ENCODE peak calls at places on chromosomes 5 and 9, in nine cellular contexts. U is heart right ventricle; W is fibroblast of pulmonary artery; D is tibial artery; T is left lung; R is AG10803; M is fibroblast of lung; C is psoas muscle; H is CD8-positive, alpha-beta T cell. N is an unnamed sample.

GRCh38 chr5:150135557-150135956 is 20.1 kb downstream of the PDGFRB start:
- DNase-seq in T (no peak), D (no peak), M (no peak), W (no peak), H (no peak), C (no peak), U (peak), R (no peak), N (no peak)

GRCh38 chr5:151153300-151153699 is 4.3 kb downstream of the ANXA6 start:
- DNase-seq in C (no peak), M (no peak), H (no peak), W (no peak), T (no peak), U (no peak), D (no peak), R (no peak), N (no peak)

GRCh38 chr9:113220467-113221002 is 542 bp downstream of the FKBP15 start:
- DNase-seq in D (no peak), T (no peak), C (no peak), W (no peak), M (peak), U (no peak), R (peak), H (no peak), N (no peak)

GRCh38 chr5:56080375-56081052 is 85.8 kb upstream of the IL6ST start:
- DNase-seq in H (no peak), C (no peak), R (no peak), T (no peak), W (no peak), D (no peak), U (no peak), M (no peak), N (no peak)

GRCh38 chr9:4661165-4662095 is 664 bp upstream of the PLPP6 start:
- DNase-seq in M (no peak), U (no peak), D (no peak), T (no peak), C (no peak), W (peak), H (no peak), R (no peak), N (no peak)

GRCh38 chr5:149739371-149739770 is 9.3 kb downstream of the PPARGC1B start:
- DNase-seq in U (no peak), D (no peak), W (no peak), H (no peak), M (no peak), R (no peak), C (no peak), T (no peak), N (no peak)

GRCh38 chr5:96080557-96080956 is 118.9 kb upstream of the ELL2 start:
- DNase-seq in T (no peak), U (no peak), C (no peak), D (no peak), W (peak), M (peak), R (peak), H (no peak), N (peak)

GRCh38 chr5:154477382-154478223 is 424 bp downstream of the HAND1 start:
- DNase-seq in R (no peak), H (no peak), C (no peak), T (no peak), U (peak), D (no peak), M (no peak), W (no peak), N (no peak)

GRCh38 chr9:68844623-68845612 is 139.9 kb downstream of the PIP5K1B start:
- DNase-seq in W (peak), U (peak), D (peak), R (peak), M (peak), C (peak), T (no peak), H (peak), N (no peak)

GRCh38 chr5:128328479-128328878 is 209.6 kb downstream of the FBN2 start:
- DNase-seq in W (no peak), U (no peak), C (no peak), M (no peak), H (no peak), D (no peak), R (no peak), T (no peak), N (no peak)

GRCh38 chr5:73625905-73626811 is at the start of gene ARHGEF28:
- DNase-seq in H (no peak), R (peak), T (peak), W (peak), D (peak), C (peak), M (peak), U (peak), N (peak)

GRCh38 chr5:24347206-24347605 is 297.6 kb downstream of the CDH10 start:
- DNase-seq in U (no peak), M (no peak), R (peak), D (no peak), T (no peak), C (no peak), H (no peak), W (no peak), N (no peak)

GRCh38 chr5:131379723-131380122 is 115.9 kb downstream of the CDC42SE2 start:
- DNase-seq in R (no peak), T (no peak), C (no peak), H (peak), W (peak), D (no peak), U (no peak), M (peak), N (no peak)

GRCh38 chr9:108671156-108671555 is 184.6 kb downstream of the ACTL7B start:
- DNase-seq in W (peak), H (no peak), M (peak), U (no peak), C (no peak), D (no peak), T (no peak), R (peak), N (no peak)

GRCh38 chr5:116382874-116383266 is 191.8 kb downstream of the SEMA6A start:
- DNase-seq in H (no peak), R (no peak), C (no peak), M (no peak), D (no peak), T (no peak), W (no peak), U (no peak), N (no peak)

GRCh38 chr5:109062669-109063068 is 315.0 kb downstream of the FER start:
- DNase-seq in C (no peak), M (no peak), W (no peak), T (no peak), R (peak), H (no peak), D (no peak), U (no peak), N (peak)

GRCh38 chr9:71656496-71656895 is 111.8 kb downstream of the CEMIP2 start:
- DNase-seq in R (no peak), M (no peak), U (no peak), T (no peak), W (no peak), H (no peak), D (no peak), C (no peak), N (no peak)

GRCh38 chr9:132698989-132699388 is 28.7 kb downstream of the GTF3C4 start:
- DNase-seq in R (no peak), U (no peak), M (no peak), D (no peak), W (peak), T (no peak), H (no peak), C (no peak), N (no peak)

GRCh38 chr5:9441610-9442009 is 104.3 kb downstream of the SEMA5A start:
- DNase-seq in D (no peak), U (no peak), M (no peak), R (no peak), W (no peak), T (no peak), C (no peak), H (no peak), N (no peak)

GRCh38 chr5:11072556-11072955 is 311.5 kb upstream of the DAP start:
- DNase-seq in T (no peak), D (no peak), M (no peak), H (no peak), W (no peak), U (no peak), R (no peak), C (no peak), N (no peak)

DNA sequence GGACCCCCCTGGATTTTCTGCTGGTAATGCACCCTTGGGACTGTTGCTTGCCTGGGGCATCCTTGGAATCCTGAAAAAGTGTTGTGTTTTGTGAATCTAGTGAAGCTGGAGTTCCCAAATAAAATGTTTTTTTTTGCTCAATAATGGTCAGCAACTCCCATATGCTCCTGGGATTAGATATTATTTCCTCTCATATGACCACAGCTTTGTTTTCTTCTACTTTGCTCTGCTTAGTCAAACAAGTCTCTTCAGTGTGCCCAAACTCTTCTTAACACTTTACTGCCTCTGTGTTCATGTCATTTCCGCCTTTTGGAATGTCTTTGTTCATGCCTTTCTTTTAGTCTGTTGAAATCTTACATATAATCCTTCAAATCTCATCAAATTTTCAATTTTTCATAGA is 278.5 kb downstream of the TMEM38B start:
- DNase-seq in D (no peak), R (no peak), U (no peak), C (no peak), W (no peak), M (no peak), H (no peak), T (no peak), N (no peak)
- TF ChIP-seq CTCF in D (no peak), R (no peak), U (no peak), C (no peak), W (no peak), M (no peak), H (no peak), T (no peak), N (no peak)

DNA sequence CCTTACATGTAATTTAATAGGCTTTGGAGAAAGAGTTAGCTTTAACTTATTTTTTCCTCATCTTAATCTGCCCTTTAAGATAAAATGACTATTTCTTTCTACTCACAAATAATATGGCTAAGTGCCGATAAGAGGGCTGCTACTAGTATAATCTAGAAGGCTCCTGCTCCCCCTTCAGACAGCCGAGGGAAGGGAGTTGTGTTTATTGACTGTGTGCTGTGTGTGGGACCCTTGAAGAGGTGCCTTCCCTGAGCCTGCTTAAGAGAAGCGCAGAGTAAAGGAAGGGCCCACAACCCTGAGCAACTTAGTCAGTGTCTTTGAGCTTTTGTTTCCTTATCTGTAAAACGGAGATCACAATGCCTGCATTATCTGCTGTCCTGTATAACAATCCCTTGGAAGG is 28.1 kb upstream of the CKMT2 start:
- DNase-seq in M (no peak), T (no peak), R (no peak), H (no peak), D (no peak), U (no peak), C (no peak), W (no peak), N (no peak)
- TF ChIP-seq CTCF in M (no peak), T (no peak), R (no peak), H (no peak), D (no peak), U (no peak), C (no peak), W (no peak), N (no peak)

DNA sequence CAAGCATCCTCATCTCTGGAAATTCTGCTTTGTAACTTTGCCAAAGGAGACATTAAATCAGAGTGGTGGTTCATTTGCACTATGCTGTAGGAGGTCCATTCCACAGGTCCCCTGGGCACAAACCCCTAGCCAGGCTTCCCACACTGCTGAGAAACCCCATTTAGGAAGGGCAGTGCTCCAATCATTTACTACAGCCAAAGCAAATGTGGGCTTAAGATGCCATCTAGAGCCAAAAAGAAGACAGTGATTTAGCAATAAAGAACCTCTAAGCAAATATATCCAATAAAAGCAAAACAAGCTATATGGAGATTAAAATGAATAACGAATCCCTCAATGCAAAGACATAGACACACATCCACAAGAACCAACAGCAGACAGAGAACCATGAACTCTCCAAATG is 129.0 kb upstream of the ALDH1B1 start:
- DNase-seq in M (peak), T (no peak), W (peak), U (no peak), C (no peak), H (no peak), D (no peak), R (peak), N (peak)
- TF ChIP-seq CTCF in M (no peak), T (no peak), W (peak), U (peak), C (no peak), H (no peak), D (no peak), R (peak), N (peak)

GRCh38 chr5:123937230-123937629 is 425.3 kb downstream of the CSNK1G3 start:
- DNase-seq in M (peak), D (no peak), W (peak), R (peak), T (no peak), U (no peak), C (no peak), H (no peak), N (peak)
- TF ChIP-seq CTCF in M (peak), D (peak), W (peak), R (peak), T (peak), U (peak), C (peak), H (no peak), N (peak)

GRCh38 chr5:160651682-160652645 is 200.0 kb downstream of the ATP10B start:
- DNase-seq in R (no peak), M (no peak), C (no peak), U (no peak), D (no peak), H (no peak), W (no peak), T (no peak), N (no peak)

GRCh38 chr5:160643588-160643987 is 208.4 kb downstream of the ATP10B start:
- DNase-seq in T (no peak), H (no peak), U (no peak), W (no peak), R (no peak), D (no peak), M (no peak), C (no peak), N (no peak)

GRCh38 chr5:160646033-160646432 is 206.0 kb downstream of the ATP10B start:
- DNase-seq in D (no peak), C (no peak), H (no peak), W (no peak), R (no peak), M (no peak), U (no peak), T (no peak), N (no peak)

DNA sequence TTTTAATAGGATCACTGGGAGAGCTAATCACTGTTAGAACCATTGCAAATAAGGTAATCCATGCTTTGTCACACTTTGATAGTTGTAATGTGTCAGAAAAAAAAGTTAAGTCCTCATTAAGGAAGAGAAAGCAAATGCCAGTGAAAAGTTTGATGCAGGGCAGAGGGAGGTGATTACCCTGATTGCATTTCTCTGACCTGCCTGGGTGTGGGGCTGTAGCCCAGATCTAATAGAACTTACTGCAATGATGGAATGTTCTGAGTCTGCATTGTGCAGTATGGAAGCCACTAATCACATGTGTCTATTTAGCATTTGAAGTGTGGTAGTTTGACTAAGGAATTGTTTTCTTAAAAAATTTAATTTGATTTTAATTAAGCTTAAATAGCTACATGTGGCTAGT is 202.7 kb downstream of the ATP10B start:
- DNase-seq in W (no peak), U (no peak), H (no peak), R (no peak), C (no peak), T (no peak), D (no peak), M (no peak), N (no peak)
- TF ChIP-seq CTCF in W (no peak), U (no peak), H (no peak), R (peak), C (no peak), T (peak), D (no peak), M (no peak), N (no peak)

GRCh38 chr9:124357591-124358361 is 57.5 kb downstream of the PSMB7 start:
- DNase-seq in H (peak), T (no peak), U (no peak), D (no peak), C (no peak), M (no peak), W (no peak), R (no peak), N (no peak)
- TF ChIP-seq CTCF in H (no peak), T (no peak), U (no peak), D (no peak), C (no peak), M (no peak), W (peak), R (peak), N (peak)

DNA sequence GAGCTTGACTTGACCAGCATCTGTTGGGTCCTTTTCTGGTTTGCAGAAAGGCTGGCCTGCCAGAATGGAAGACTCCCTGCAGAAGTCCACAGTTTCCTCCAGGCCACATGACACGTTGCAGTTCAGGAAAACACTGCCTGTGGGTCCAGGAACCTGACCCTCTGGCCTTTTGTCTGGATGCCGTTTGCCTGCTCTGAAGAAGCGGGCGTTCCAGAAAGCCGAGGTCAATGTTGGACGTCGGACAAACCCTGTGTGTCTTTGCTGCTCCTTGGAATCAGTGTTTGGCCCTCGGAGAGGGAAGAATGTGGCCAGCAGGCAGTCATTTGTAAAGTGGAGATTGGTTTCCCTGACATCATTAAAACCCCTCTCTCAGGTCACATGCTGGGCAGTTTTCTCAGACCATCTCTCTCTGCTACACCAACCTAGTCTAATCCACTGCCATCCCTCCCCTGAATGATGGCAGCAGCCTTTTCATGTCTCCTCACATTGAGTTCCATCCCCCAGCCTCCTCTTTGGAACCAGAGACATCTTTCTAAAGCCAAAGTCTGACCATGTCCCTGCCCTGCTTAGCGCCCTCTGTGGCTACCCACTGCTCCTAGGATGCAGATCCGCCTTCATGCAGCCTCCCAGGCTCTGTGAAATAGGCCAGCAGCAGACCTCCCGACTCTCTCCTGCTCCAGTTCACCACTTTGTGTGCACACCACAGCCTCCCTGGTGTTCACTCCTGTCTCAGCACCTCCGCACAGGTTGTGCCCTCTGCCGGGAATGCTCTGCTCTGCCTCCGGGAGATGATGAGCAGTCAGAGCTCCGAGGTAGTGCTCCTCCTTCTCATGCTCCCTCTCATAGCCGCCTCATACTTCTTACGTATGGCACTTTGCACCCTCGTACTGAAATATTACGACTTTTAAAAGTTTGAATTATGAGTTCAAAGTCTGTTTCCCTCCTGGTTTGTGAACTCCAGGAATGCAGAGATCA is 75.6 kb downstream of the RALGPS1 start:
- DNase-seq in T (peak), R (peak), M (peak), C (peak), U (peak), W (peak), D (peak), H (peak), N (no peak)
- TF ChIP-seq CTCF in T (no peak), R (no peak), M (no peak), C (no peak), U (no peak), W (no peak), D (no peak), H (no peak), N (no peak)

GRCh38 chr5:6482735-6483134 is 34.1 kb downstream of the UBE2QL1 start:
- DNase-seq in T (no peak), R (no peak), M (no peak), D (no peak), W (no peak), H (no peak), U (no peak), C (no peak), N (no peak)

GRCh38 chr5:6484446-6484845 is 35.8 kb downstream of the UBE2QL1 start:
- DNase-seq in D (no peak), H (no peak), M (no peak), T (no peak), W (no peak), U (no peak), C (no peak), R (no peak), N (no peak)

GRCh38 chr5:6483880-6484382 is 35.3 kb downstream of the UBE2QL1 start:
- DNase-seq in D (no peak), W (no peak), M (no peak), U (no peak), T (no peak), R (no peak), H (no peak), C (no peak), N (no peak)

GRCh38 chr5:6478793-6479192 is 30.1 kb downstream of the UBE2QL1 start:
- DNase-seq in C (no peak), H (no peak), W (no peak), T (no peak), D (no peak), U (no peak), R (no peak), M (no peak), N (no peak)

DNA sequence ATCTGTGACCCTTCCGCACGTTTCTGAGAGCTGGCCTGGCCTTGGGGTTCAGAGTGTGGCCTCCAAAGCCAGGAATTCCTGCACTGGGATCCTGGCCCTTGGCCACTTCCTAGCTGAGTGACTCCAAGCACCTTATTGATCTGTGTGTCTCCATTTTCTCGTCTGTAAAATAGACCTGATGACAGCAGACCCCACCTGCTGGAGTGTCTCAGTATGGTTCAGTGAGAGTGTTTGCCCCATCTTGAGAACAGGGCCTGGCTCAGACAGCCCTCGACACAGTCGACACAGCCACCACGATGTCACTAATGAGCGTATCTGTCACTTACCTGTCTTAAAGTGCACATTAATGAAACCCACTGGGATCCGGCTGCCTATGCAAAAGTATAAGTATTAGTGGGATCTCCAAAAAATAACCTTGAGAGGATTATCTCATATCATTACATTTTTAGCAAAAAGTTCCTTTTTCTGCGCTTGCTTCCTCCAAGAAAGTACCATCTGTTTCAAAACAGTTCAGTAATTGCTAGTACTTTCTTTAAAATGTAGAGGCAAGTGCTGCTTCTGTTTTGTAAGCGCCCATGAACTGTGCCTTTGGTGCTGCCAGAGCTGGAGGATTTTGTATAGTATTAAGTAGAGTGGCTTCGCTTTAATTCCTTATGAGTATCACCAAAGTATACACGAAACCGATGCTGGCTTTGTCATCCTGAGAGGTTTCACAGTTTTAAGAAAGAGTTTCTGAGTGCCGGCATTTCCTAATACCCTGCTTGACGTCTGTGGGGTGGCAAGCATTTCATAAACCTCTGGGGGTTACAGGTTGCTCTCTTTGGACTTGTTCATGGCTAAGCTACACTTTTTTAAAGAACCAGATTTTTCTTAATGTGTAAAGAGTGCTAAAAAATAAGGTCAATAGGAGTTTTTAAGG is 31.7 kb downstream of the UBE2QL1 start:
- DNase-seq in D (no peak), H (no peak), T (no peak), W (no peak), U (no peak), C (no peak), R (no peak), M (no peak), N (no peak)
- TF ChIP-seq CTCF in D (no peak), H (no peak), T (no peak), W (no peak), U (no peak), C (no peak), R (peak), M (no peak), N (no peak)

N was measured in HFFc6.